ENCODE peak calls at places on chromosomes 4 and X, in seven cellular contexts. A, X, Z, U, J, L and I are unnamed samples.

GRCh38 chrX:130577431-130577830 is 175.6 kb downstream of the RBMX2 start:
- DNase-seq in A (no peak), X (no peak), Z (no peak), U (no peak), J (no peak), L (no peak), I (no peak)

GRCh38 chrX:118418811-118419251 is 72.9 kb downstream of the WDR44 start:
- DNase-seq in A (no peak), X (no peak), Z (no peak), U (no peak), J (no peak), L (no peak), I (no peak)

GRCh38 chr4:185343726-185344581 is 51.8 kb downstream of the LRP2BP start:
- DNase-seq in A (no peak), X (no peak), Z (no peak), U (no peak), J (no peak), L (no peak), I (no peak)

GRCh38 chr4:5218376-5219069 is 167.2 kb downstream of the STK32B start:
- DNase-seq in A (no peak), X (no peak), Z (no peak), U (no peak), J (no peak), L (no peak), I (no peak)

GRCh38 chrX:136304493-136304892 is 3.7 kb downstream of the ADGRG4 start:
- DNase-seq in A (no peak), X (no peak), Z (no peak), U (no peak), J (peak), L (no peak), I (no peak)

GRCh38 chr4:94577136-94577535 is 125.4 kb downstream of the PDLIM5 start:
- DNase-seq in A (no peak), X (peak), Z (peak), U (no peak), J (no peak), L (no peak), I (no peak)

GRCh38 chrX:54920610-54921426 is at the start of gene TRO:
- DNase-seq in A (no peak), X (peak), Z (peak), U (no peak), J (peak), L (no peak), I (peak)

GRCh38 chrX:152821145-152821765 is 9.3 kb downstream of the CETN2 start:
- DNase-seq in A (no peak), X (no peak), Z (no peak), U (no peak), J (peak), L (no peak), I (peak)

GRCh38 chrX:58025979-58026378 is 115.7 kb upstream of the ZXDA start:
- DNase-seq in A (no peak), X (peak), Z (no peak), U (no peak), J (peak), L (no peak), I (peak)

GRCh38 chrX:107298276-107298675 is 91.9 kb downstream of the DNAAF6 start:
- DNase-seq in A (no peak), X (no peak), Z (no peak), U (no peak), J (no peak), L (no peak), I (no peak)

GRCh38 chrX:134512566-134512965 is 52.6 kb downstream of the HPRT1 start:
- DNase-seq in A (no peak), X (no peak), Z (no peak), U (no peak), J (no peak), L (no peak), I (no peak)

GRCh38 chr4:2472187-2472586 is 3.3 kb downstream of the RNF4 start:
- DNase-seq in A (no peak), X (no peak), Z (no peak), U (no peak), J (no peak), L (no peak), I (no peak)

GRCh38 chrX:17802756-17803155 is 58.3 kb downstream of the RAI2 start:
- DNase-seq in A (no peak), X (no peak), Z (no peak), U (no peak), J (no peak), L (no peak), I (no peak)

GRCh38 chr4:94256833-94257232 is 49.2 kb downstream of the SMARCAD1 start:
- DNase-seq in A (no peak), X (no peak), Z (no peak), U (no peak), J (peak), L (no peak), I (no peak)

GRCh38 chrX:39972340-39972739 is 125.4 kb downstream of the BCOR start:
- DNase-seq in A (no peak), X (no peak), Z (no peak), U (no peak), J (no peak), L (no peak), I (no peak)

GRCh38 chrX:69616520-69617203 is 749 bp downstream of the EDA start:
- DNase-seq in A (peak), X (no peak), Z (peak), U (peak), J (no peak), L (peak), I (no peak)

GRCh38 chr4:37803348-37803973 is 23.0 kb upstream of the PGM2 start:
- DNase-seq in A (no peak), X (peak), Z (peak), U (no peak), J (peak), L (no peak), I (peak)

GRCh38 chrX:13952581-13952980 is 77.1 kb downstream of the GEMIN8 start:
- DNase-seq in A (no peak), X (no peak), Z (no peak), U (no peak), J (no peak), L (no peak), I (no peak)

GRCh38 chrX:14802943-14803710 is 69.7 kb downstream of the FANCB start:
- DNase-seq in A (no peak), X (no peak), Z (no peak), U (no peak), J (no peak), L (no peak), I (no peak)

GRCh38 chrX:30618160-30618765 is 35.0 kb upstream of the GK start:
- DNase-seq in A (no peak), X (no peak), Z (no peak), U (no peak), J (peak), L (no peak), I (no peak)

GRCh38 chr4:17589355-17589754 is 12.4 kb downstream of the LAP3 start:
- DNase-seq in A (no peak), X (no peak), Z (no peak), U (no peak), J (no peak), L (no peak), I (no peak)

GRCh38 chr4:170743633-170744032 is 653.9 kb upstream of the AADAT start:
- DNase-seq in A (no peak), X (no peak), Z (no peak), U (no peak), J (no peak), L (no peak), I (no peak)

GRCh38 chr4:87662871-87663270 is 12.8 kb downstream of the DMP1 start:
- DNase-seq in A (no peak), X (no peak), Z (no peak), U (no peak), J (no peak), L (no peak), I (no peak)

GRCh38 chr4:128727658-128728057 is 81.8 kb upstream of the JADE1 start:
- DNase-seq in A (no peak), X (no peak), Z (no peak), U (no peak), J (no peak), L (no peak), I (no peak)

GRCh38 chr4:34720563-34720962 is 1523.8 kb downstream of the ARAP2 start:
- DNase-seq in A (no peak), X (peak), Z (no peak), U (no peak), J (peak), L (no peak), I (peak)

GRCh38 chr4:38983756-38984647 is 48.2 kb downstream of the TMEM156 start:
- DNase-seq in A (no peak), X (no peak), Z (no peak), U (no peak), J (no peak), L (no peak), I (no peak)

GRCh38 chr4:62898115-62898514 is 1511.1 kb downstream of the TECRL start:
- DNase-seq in A (no peak), X (no peak), Z (no peak), U (no peak), J (no peak), L (no peak), I (no peak)

GRCh38 chr4:78369691-78370090 is 181.9 kb upstream of the ANXA3 start:
- DNase-seq in A (no peak), X (peak), Z (no peak), U (no peak), J (no peak), L (no peak), I (no peak)

GRCh38 chr4:28744066-28744465 is 1883.4 kb downstream of the STIM2 start:
- DNase-seq in A (no peak), X (no peak), Z (no peak), U (no peak), J (no peak), L (no peak), I (no peak)

GRCh38 chrX:48083212-48083611 is 11.8 kb upstream of the ZNF630 start:
- DNase-seq in A (peak), X (peak), Z (no peak), U (peak), J (peak), L (no peak), I (peak)

GRCh38 chr4:184039963-184040383 is 134.9 kb downstream of the STOX2 start:
- DNase-seq in A (no peak), X (no peak), Z (no peak), U (no peak), J (no peak), L (no peak), I (no peak)

GRCh38 chr4:105116616-105117319 is 29.9 kb upstream of the TET2 start:
- DNase-seq in A (no peak), X (peak), Z (no peak), U (no peak), J (no peak), L (no peak), I (no peak)

GRCh38 chr4:141971854-141972253 is 335.5 kb downstream of the IL15 start:
- DNase-seq in A (no peak), X (no peak), Z (no peak), U (no peak), J (peak), L (no peak), I (no peak)

GRCh38 chr4:3422808-3423297 is 18.9 kb upstream of the HGFAC start:
- DNase-seq in A (no peak), X (no peak), Z (no peak), U (no peak), J (no peak), L (no peak), I (no peak)

GRCh38 chrX:79161655-79162054 is 17.2 kb downstream of the GPR174 start:
- DNase-seq in A (no peak), X (peak), Z (no peak), U (peak), J (peak), L (no peak), I (no peak)

GRCh38 chrX:108020631-108021030 is 24.2 kb upstream of the VSIG1 start:
- DNase-seq in A (no peak), X (peak), Z (no peak), U (no peak), J (peak), L (no peak), I (no peak)

GRCh38 chr4:160283081-160283480 is 1180.2 kb downstream of the RAPGEF2 start:
- DNase-seq in A (no peak), X (no peak), Z (no peak), U (no peak), J (no peak), L (no peak), I (no peak)